ENCODE peak calls at places on chromosomes 3 and 15, in four cellular contexts. P is IMR-90, B is H9, G is neuronal stem cell. K is an unnamed sample.

GRCh38 chr3:192835818-192836468 is 81.7 kb downstream of the MB21D2 start:
- DNase-seq in P (peak), B (no peak), G (no peak), K (peak)

GRCh38 chr3:9826815-9827574 is 16.8 kb downstream of the RPUSD3 start:
- DNase-seq in P (no peak), B (peak), G (no peak), K (peak)

GRCh38 chr3:57942872-57943283 is 65.3 kb upstream of the FLNB start:
- DNase-seq in P (no peak), B (no peak), G (no peak), K (no peak)

GRCh38 chr3:22349445-22349844 is 598.4 kb upstream of the ZNF385D start:
- DNase-seq in P (no peak), B (no peak), G (no peak), K (no peak)

GRCh38 chr3:132135628-132136333 is 101.0 kb upstream of the CPNE4 start:
- DNase-seq in P (peak), B (peak), G (peak), K (peak)

GRCh38 chr15:68442041-68442440 is 10.1 kb upstream of the ITGA11 start:
- DNase-seq in P (peak), B (peak), G (no peak), K (no peak)

GRCh38 chr3:72334681-72335457 is 513.4 kb downstream of the SHQ1 start:
- DNase-seq in P (no peak), B (peak), G (no peak), K (peak)

GRCh38 chr3:124680521-124680920 is 49.7 kb upstream of the UMPS start:
- DNase-seq in P (no peak), B (no peak), G (no peak), K (no peak)

GRCh38 chr3:128787256-128788253 is 61.6 kb downstream of the RAB7A start:
- DNase-seq in P (peak), B (peak), G (no peak), K (peak)

DNA sequence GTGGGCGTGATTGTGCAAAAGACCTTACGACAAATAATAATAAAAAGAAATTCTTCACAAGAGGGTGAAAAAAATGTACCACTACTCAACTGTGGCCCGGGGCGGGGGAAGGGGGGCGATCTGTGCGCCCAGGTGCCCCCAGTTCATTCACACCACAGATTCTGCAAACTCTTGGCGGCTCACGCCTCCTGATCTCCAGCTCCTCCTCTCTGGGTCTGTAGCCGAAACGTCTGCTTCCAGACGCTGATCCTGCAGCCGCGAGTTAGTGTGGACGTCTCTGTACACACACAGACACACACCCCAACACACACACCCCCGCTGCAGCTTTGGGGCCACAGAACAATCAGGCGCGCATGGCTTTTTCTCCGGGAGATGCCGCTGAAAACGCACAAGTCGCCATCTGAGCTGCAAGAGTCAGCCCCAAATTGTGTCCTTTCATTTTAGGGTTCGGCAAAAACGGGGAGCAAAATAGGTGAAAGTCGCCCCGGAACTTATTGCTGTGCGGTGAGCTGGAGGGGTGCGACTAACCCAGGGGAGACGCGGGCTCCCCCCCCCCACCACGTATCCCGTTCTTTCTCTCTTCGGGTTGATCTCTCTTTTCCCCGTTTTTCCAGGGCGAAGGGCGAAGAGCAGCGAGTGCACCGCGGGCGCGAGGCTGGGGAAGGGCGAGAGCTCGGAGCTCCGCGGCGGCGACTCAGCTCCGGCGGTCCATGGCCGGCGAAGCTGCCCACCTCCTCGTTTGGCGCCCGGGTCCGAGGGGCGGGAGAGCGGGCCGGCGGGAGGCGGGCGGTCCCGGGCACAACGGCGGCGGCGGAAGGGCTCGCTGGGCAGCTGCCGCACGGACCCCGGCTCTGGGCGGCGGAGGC is 503 bp upstream of the WNT5A start:
- DNase-seq in P (peak), B (peak), G (peak), K (peak)
- H3K4ac ChIP-seq in P (peak), B (no peak), G (no peak), K (peak)

GRCh38 chr15:40291088-40291574 is 8.3 kb upstream of the ANKRD63 start:
- DNase-seq in P (peak), B (peak), G (peak), K (peak)
- H3K4ac ChIP-seq in P (no peak), B (no peak), G (peak), K (peak)

DNA sequence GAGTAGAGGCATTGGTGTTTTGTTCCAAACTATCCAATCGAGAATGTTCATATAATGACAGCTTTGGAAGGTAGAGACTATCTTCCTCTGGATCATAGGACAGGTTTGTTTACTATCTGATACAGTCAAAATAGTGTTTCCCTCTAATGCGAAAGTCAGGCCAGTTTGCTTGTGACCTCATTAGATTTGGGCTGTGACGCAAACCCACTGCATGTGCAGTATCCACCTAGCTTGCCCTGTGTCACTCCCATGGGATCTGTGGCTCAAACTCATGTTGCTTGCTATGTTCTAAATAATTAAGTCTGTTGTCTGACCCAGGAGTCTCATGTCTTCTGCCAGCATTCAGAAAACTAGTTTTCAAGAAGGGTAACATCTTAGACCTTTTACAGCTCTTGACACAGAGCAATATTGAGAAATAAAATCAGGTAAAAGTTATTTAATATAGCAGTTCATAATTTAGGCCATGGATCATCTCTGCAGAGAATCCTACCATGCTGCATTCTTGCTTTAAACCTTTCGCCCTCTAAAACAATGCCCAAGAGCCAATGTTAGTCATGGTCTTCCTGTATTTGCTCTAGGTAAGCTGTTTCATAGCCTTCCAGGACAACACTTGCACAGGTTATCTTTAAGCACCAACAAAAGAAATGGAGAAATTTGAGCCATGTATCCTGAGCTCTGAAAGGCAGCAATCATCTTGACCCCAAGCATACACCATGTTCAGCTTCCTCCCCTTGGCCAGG is 26.4 kb downstream of the NIT2 start:
- DNase-seq in P (no peak), B (no peak), G (no peak), K (no peak)
- H3K4ac ChIP-seq in P (no peak), B (no peak), G (no peak), K (no peak)

DNA sequence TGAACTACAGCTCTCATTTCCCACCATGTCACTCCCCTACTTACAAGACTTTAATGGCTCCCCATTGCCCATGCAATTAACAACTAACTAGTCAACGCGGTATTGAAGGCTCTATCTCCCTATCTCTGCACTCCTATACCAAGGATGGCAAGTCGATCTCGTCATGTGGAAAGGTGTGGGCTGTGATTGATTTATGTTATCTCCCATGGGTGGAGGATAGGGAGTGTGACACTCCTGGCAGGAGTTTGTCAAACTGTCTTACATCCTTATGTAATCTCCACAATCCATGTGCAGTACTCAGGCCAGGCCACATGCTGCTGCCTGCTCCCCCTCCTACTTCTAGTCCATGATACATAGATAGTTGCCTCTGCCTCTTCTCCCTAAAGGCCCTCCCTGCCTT is 3.2 kb upstream of the RORA start:
- DNase-seq in P (no peak), B (no peak), G (no peak), K (peak)
- H3K4ac ChIP-seq in P (no peak), B (no peak), G (no peak), K (no peak)

GRCh38 chr3:176796371-176796770 is 400.9 kb downstream of the TBL1XR1 start:
- DNase-seq in P (peak), B (no peak), G (no peak), K (no peak)

GRCh38 chr3:176799675-176800074 is 397.6 kb downstream of the TBL1XR1 start:
- DNase-seq in P (no peak), B (no peak), G (no peak), K (no peak)

GRCh38 chr3:176798680-176799079 is 398.6 kb downstream of the TBL1XR1 start:
- DNase-seq in P (no peak), B (no peak), G (no peak), K (no peak)

GRCh38 chr3:176795897-176796296 is 401.4 kb downstream of the TBL1XR1 start:
- DNase-seq in P (no peak), B (no peak), G (no peak), K (peak)
- H3K4ac ChIP-seq in P (no peak), B (no peak), G (no peak), K (no peak)

DNA sequence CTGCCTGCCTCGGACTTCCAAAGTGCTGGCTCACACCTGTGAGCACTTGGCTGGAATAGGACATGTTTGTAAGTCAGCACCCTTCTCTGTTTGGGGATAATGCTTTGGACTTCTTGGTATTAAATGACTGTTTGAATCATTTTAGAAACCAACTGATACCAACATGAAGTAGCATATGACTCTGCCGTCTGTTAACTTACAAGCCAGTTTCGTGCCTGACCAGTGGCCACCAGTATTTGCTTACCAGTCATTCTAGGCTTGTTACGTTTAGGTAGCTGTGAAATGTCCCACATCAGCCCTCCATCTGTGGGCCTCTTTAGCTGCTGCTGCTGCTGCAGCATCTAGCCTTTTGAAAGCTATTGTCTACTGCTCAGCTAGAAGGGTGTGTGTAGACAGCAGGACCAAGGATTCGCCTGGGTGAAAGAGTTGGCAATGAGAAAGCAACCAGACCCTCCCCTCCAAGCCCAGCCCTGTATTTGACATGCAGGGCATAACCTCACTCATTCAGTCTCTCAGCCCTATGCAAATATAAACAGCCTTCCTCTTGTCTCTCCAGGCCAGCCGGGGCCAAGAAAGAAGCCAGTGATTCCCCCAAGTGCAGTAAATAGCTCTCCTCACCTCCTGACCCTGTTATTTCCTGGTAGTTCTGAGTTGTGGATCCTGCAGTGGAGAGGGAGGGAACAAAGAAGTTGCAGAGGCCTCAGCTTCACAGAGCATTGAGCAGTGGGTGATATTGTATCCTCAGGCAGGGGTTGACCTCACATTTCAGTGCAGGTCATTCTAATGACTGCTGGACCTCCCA is 51.0 kb downstream of the NKIRAS1 start:
- DNase-seq in P (peak), B (peak), G (peak), K (peak)
- H3K4ac ChIP-seq in P (no peak), B (no peak), G (no peak), K (no peak)

GRCh38 chr3:160475153-160475552 is 25.6 kb upstream of the TRIM59 start:
- DNase-seq in P (no peak), B (no peak), G (no peak), K (no peak)
- H3K4ac ChIP-seq in P (peak), B (no peak), G (no peak), K (no peak)

DNA sequence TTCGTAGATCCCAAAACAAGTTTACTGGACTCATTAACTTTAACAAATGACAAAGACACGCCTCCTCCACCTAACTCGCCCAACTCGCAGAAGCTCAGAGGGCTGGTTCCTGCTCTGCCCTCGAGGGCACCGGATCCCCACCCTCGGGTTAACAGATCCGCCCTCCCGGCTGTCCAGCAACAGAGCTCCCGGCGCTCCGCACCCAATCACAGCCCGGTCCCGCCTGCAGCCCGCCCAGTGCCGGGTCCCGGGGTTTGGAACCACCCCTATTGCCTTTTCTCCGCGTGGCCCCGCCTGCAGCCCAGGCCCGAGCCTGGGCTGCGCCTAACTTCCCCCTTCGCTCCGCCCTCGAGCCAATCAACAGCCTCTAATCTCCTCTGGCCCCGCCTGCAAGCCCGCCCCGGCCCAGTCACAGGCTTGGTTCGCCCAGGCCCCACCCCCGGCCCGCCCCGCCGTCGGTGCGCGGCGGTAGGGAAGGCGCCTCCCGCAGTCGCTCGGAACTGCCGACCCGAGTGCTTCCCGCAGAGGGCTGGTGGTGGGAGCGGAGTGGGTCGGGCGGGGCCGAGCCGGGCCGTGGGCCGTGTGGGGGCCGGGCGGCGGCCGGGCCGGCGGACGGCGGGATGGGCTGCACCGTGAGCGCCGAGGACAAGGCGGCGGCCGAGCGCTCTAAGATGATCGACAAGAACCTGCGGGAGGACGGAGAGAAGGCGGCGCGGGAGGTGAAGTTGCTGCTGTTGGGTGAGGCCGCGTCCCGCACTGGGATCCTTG is at the start of gene GNAI2:
- DNase-seq in P (peak), B (peak), G (peak), K (peak)
- H3K4ac ChIP-seq in P (peak), B (no peak), G (peak), K (peak)

GRCh38 chr3:101963902-101964362 is 114.6 kb downstream of the NFKBIZ start:
- DNase-seq in P (peak), B (no peak), G (no peak), K (no peak)
- H3K4ac ChIP-seq in P (peak), B (no peak), G (no peak), K (no peak)